ENCODE peak calls at places on chromosomes 16 and 17, in four cellular contexts. M, D, V and Y are unnamed samples.

GRCh38 chr16:77579283-77579985 is 142.9 kb upstream of the NUDT7 start:
- DNase-seq in M (no peak), D (no peak), V (no peak), Y (peak)

GRCh38 chr16:89574681-89575246 is 794 bp upstream of the CPNE7 start:
- DNase-seq in M (peak), D (no peak), V (peak), Y (peak)

GRCh38 chr16:28587386-28587785 is 9.5 kb downstream of the SULT1A2 start:
- DNase-seq in M (no peak), D (no peak), V (no peak), Y (no peak)

GRCh38 chr17:78800132-78800931 is 18.3 kb upstream of the CYTH1 start:
- DNase-seq in M (no peak), D (no peak), V (no peak), Y (no peak)

GRCh38 chr17:59361916-59362810 is 30.7 kb downstream of the YPEL2 start:
- DNase-seq in M (peak), D (no peak), V (no peak), Y (no peak)

GRCh38 chr16:2429771-2430663 is 770 bp downstream of the CCNF start:
- DNase-seq in M (no peak), D (peak), V (peak), Y (peak)

GRCh38 chr17:49414271-49414621 is 436 bp downstream of the PHB1 start:
- DNase-seq in M (no peak), D (no peak), V (no peak), Y (peak)

GRCh38 chr16:6018848-6019489 is 921.4 kb upstream of the EEF2KMT start:
- DNase-seq in M (no peak), D (no peak), V (peak), Y (no peak)

GRCh38 chr16:77376358-77376757 is 58.5 kb downstream of the ADAMTS18 start:
- DNase-seq in M (peak), D (no peak), V (no peak), Y (no peak)

GRCh38 chr16:68367034-68367433 is 56.2 kb downstream of the PRMT7 start:
- DNase-seq in M (peak), D (peak), V (peak), Y (peak)

GRCh38 chr16:21222495-21223337 is 10.8 kb upstream of the ANKS4B start:
- DNase-seq in M (no peak), D (peak), V (no peak), Y (no peak)

GRCh38 chr16:89050119-89050867 is 43.4 kb upstream of the ACSF3 start:
- DNase-seq in M (no peak), D (no peak), V (no peak), Y (no peak)

GRCh38 chr17:40452074-40452787 is 9.0 kb downstream of the IGFBP4 start:
- DNase-seq in M (no peak), D (no peak), V (no peak), Y (peak)

GRCh38 chr17:78745407-78746088 is 36.5 kb downstream of the CYTH1 start:
- DNase-seq in M (peak), D (no peak), V (peak), Y (peak)

GRCh38 chr16:11583171-11583570 is 3.5 kb downstream of the LITAF start:
- DNase-seq in M (no peak), D (no peak), V (no peak), Y (peak)

GRCh38 chr17:58184986-58185761 is 7.4 kb upstream of the EPX start:
- DNase-seq in M (no peak), D (no peak), V (no peak), Y (no peak)

GRCh38 chr17:83179811-83180210 is 100.4 kb downstream of the METRNL start:
- DNase-seq in M (no peak), D (peak), V (no peak), Y (no peak)

GRCh38 chr17:65541453-65541852 is 20.0 kb downstream of the AXIN2 start:
- DNase-seq in M (no peak), D (no peak), V (no peak), Y (no peak)

GRCh38 chr16:23016372-23016771 is 132.9 kb downstream of the USP31 start:
- DNase-seq in M (no peak), D (peak), V (no peak), Y (no peak)

GRCh38 chr16:8864480-8864879 is 4.3 kb downstream of the CARHSP1 start:
- DNase-seq in M (no peak), D (no peak), V (no peak), Y (no peak)

GRCh38 chr17:56009795-56010715 is 143.2 kb upstream of the ANKFN1 start:
- DNase-seq in M (no peak), D (no peak), V (no peak), Y (peak)

GRCh38 chr17:69997332-69997731 is 77.7 kb upstream of the KCNJ16 start:
- DNase-seq in M (no peak), D (no peak), V (no peak), Y (no peak)

GRCh38 chr16:508884-509736 is 18.4 kb upstream of the CAPN15 start:
- DNase-seq in M (no peak), D (no peak), V (no peak), Y (no peak)

GRCh38 chr17:32912218-32912897 is 15.6 kb upstream of the TMEM98 start:
- DNase-seq in M (no peak), D (peak), V (no peak), Y (peak)

GRCh38 chr17:7404737-7405412 is 978 bp upstream of the TMEM256 start:
- DNase-seq in M (peak), D (peak), V (peak), Y (peak)

GRCh38 chr17:64264891-64265290 is 1.8 kb upstream of the TEX2 start:
- DNase-seq in M (no peak), D (no peak), V (no peak), Y (no peak)

GRCh38 chr17:45098081-45098868 is 34.0 kb downstream of the PLCD3 start:
- DNase-seq in M (no peak), D (no peak), V (no peak), Y (no peak)

GRCh38 chr17:68297168-68297567 is 5.9 kb downstream of the ARSG start:
- DNase-seq in M (no peak), D (no peak), V (no peak), Y (no peak)

GRCh38 chr17:66379539-66379938 is 77.1 kb downstream of the PRKCA start:
- DNase-seq in M (no peak), D (no peak), V (no peak), Y (peak)